ENCODE peak calls at places on chromosomes 6 and 20, in eight cellular contexts. R, H, Z, S, C, G, J and D are unnamed samples.
A peak's percentile ranks its signal among the peaks of the same experiment; 100 is the strongest.

GRCh38 chr6:31202259-31203166 is 32.0 kb upstream of the POU5F1 start:
- DNase-seq in C (no peak), H (no peak), G (no peak), S (no peak), Z (no peak), R (no peak), J (no peak), D (no peak)

GRCh38 chr6:143647191-143647590 is 30.6 kb upstream of the PHACTR2 start:
- DNase-seq in H (no peak), Z (no peak), G (no peak), S (no peak), J (no peak), R (no peak), C (no peak), D (no peak)

GRCh38 chr6:36139431-36139830 is 9.1 kb downstream of the MAPK13 start:
- DNase-seq in C (no peak), G (no peak), R (no peak), J (no peak), Z (no peak), H (no peak), S (no peak), D (no peak)

GRCh38 chr6:33620584-33621395 is at the start of gene ITPR3:
- DNase-seq in G (peak; percentile 33), H (peak; percentile 63), Z (peak; percentile 87), S (peak; percentile 71), C (no peak), J (no peak), R (no peak), D (no peak)

GRCh38 chr6:76342611-76343160 is 270.2 kb upstream of the IMPG1 start:
- DNase-seq in S (no peak), G (no peak), J (no peak), Z (no peak), R (no peak), H (no peak), C (no peak), D (no peak)

GRCh38 chr20:51802170-51802745 is at the start of gene SALL4:
- DNase-seq in J (no peak), R (no peak), C (no peak), H (no peak), S (no peak), G (no peak), Z (no peak), D (no peak)

GRCh38 chr20:38156888-38157634 is 8.0 kb downstream of the TGM2 start:
- DNase-seq in S (no peak), R (peak; percentile 69), C (no peak), H (no peak), G (no peak), Z (no peak), J (no peak), D (no peak)

GRCh38 chr6:9532621-9533557 is 882.0 kb downstream of the TFAP2A start:
- DNase-seq in Z (no peak), R (no peak), H (no peak), G (no peak), S (peak; percentile 27), J (no peak), C (no peak), D (no peak)

GRCh38 chr6:18062733-18063132 is 59.7 kb downstream of the NHLRC1 start:
- DNase-seq in S (no peak), J (no peak), H (no peak), Z (no peak), R (no peak), C (no peak), G (no peak), D (no peak)

GRCh38 chr6:21664263-21665081 is 70.9 kb downstream of the SOX4 start:
- DNase-seq in C (peak; percentile 62), S (peak; percentile 8), Z (peak; percentile 72), G (no peak), R (no peak), J (no peak), H (peak; percentile 52), D (no peak)

GRCh38 chr6:143941852-143942627 is 66.0 kb downstream of the PLAGL1 start:
- DNase-seq in H (peak; percentile 53), C (no peak), G (peak; percentile 24), R (no peak), Z (peak; percentile 84), J (no peak), S (peak; percentile 66), D (no peak)

GRCh38 chr20:62051166-62051900 is 14.3 kb downstream of the TAF4 start:
- DNase-seq in Z (peak; percentile 63), G (no peak), H (no peak), J (no peak), S (no peak), C (no peak), R (no peak), D (no peak)

GRCh38 chr6:62891065-62891647 is 320.1 kb upstream of the FKBP1C start:
- DNase-seq in C (no peak), S (peak; percentile 1), R (no peak), H (no peak), Z (no peak), J (no peak), G (no peak), D (no peak)

GRCh38 chr6:47434372-47435253 is 43.0 kb upstream of the CD2AP start:
- DNase-seq in C (no peak), G (no peak), H (no peak), S (no peak), R (no peak), Z (no peak), J (no peak), D (no peak)

GRCh38 chr6:34362909-34363713 is 29.4 kb downstream of the NUDT3 start:
- DNase-seq in H (no peak), G (no peak), Z (no peak), C (no peak), J (no peak), S (no peak), R (no peak), D (no peak)

GRCh38 chr6:24779416-24779815 is 4.7 kb downstream of the GMNN start:
- DNase-seq in R (no peak), C (no peak), J (no peak), Z (no peak), G (no peak), H (no peak), S (no peak), D (no peak)

GRCh38 chr20:38226553-38226952 is 34.0 kb downstream of the KIAA1755 start:
- DNase-seq in H (peak; percentile 5), C (no peak), R (no peak), S (no peak), J (no peak), Z (peak; percentile 1), G (no peak), D (no peak)

GRCh38 chr6:105994522-105995402 is 91.4 kb upstream of the PRDM1 start:
- DNase-seq in S (peak; percentile 79), G (peak; percentile 61), R (no peak), J (no peak), Z (peak; percentile 83), H (peak; percentile 71), C (peak; percentile 49), D (no peak)

GRCh38 chr6:6221829-6222535 is 98.5 kb downstream of the F13A1 start:
- DNase-seq in H (no peak), S (no peak), R (no peak), J (no peak), G (no peak), Z (no peak), C (no peak), D (no peak)

GRCh38 chr6:41637179-41638001 is 878 bp upstream of the MDFI start:
- DNase-seq in R (no peak), Z (no peak), C (peak; percentile 30), G (no peak), S (no peak), J (no peak), H (no peak), D (no peak)
- H3K4me3 ChIP-seq in R (peak overlapping the region; percentile 65), Z (peak overlapping the region; percentile 56), C (peak overlapping the region; percentile 38), G (peak overlapping the region; percentile 54), S (no peak overlapping the region), J (no peak overlapping the region), H (peak overlapping the region; percentile 36), D (peak overlapping the region; percentile 37)

DNA sequence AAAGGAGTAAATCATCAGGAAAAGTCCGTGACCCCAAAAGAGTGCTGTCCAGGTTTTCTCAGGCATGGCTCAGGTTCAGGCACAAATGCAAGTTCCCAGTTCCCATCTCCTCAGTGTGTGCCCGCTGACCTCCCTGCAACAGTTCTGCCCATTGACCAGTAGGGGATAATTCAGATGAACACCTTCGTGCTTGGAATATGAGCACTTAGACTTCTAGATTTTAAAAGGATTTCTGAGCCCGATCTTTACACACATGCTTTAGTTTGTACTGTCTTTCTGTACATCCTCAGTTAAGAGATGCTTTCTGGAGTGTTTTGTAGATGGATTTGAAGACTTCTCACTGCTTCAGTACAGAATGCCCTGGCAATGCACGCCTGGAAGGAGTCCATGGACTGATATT is 239.7 kb upstream of the PLCB4 start:
- DNase-seq in H (no peak), S (peak; percentile 16), Z (no peak), C (no peak), J (no peak), R (no peak), G (no peak), D (no peak)
- TF ChIP-seq CTCF in H (no peak), S (peak; percentile 36), Z (peak; percentile 16), C (no peak), J (peak; percentile 31), R (no peak), G (no peak), D (peak; percentile 54)

GRCh38 chr20:34706022-34706875 is 2.1 kb downstream of the TP53INP2 start:
- DNase-seq in Z (no peak), H (no peak), S (no peak), C (no peak), G (no peak), J (no peak), R (no peak), D (no peak)
- H3K4me3 ChIP-seq in Z (peak overlapping the region; percentile 72), H (no peak overlapping the region), S (no peak overlapping the region), C (no peak overlapping the region), G (no peak overlapping the region), J (no peak overlapping the region), R (no peak overlapping the region), D (peak overlapping the region; percentile 79)

GRCh38 chr6:12939314-12939713 is 222.7 kb downstream of the PHACTR1 start:
- DNase-seq in R (no peak), S (no peak), G (no peak), H (no peak), J (no peak), C (no peak), Z (no peak), D (no peak)

GRCh38 chr6:12935637-12936036 is 219.1 kb downstream of the PHACTR1 start:
- DNase-seq in J (no peak), C (no peak), G (no peak), R (no peak), S (no peak), Z (no peak), H (no peak), D (no peak)

GRCh38 chr6:12937971-12938370 is 221.4 kb downstream of the PHACTR1 start:
- DNase-seq in G (no peak), H (no peak), C (no peak), S (no peak), R (no peak), Z (no peak), J (no peak), D (peak; percentile 47)

GRCh38 chr6:12943549-12943948 is 227.0 kb downstream of the PHACTR1 start:
- DNase-seq in G (no peak), H (no peak), R (no peak), C (no peak), Z (no peak), J (no peak), S (no peak), D (no peak)

DNA sequence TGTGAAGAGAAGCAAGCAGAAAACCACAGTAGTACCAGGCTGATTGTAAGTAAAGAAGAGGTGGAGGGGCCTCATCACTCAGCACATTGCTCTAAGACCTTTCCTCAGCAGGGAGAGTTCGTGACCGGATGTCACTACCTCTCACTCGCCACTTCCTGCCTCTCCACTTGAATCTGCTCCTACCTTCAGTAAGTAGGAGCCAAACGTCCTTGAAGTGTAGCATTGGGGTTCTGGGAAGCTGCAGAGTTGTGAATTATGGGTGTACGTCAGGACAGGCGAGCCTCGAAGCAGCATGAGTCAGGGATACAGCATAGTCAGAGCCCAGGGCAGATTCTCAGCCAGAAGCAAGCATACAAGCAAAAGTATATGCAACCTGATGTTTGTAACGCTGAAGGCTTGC is 224.9 kb downstream of the PHACTR1 start:
- DNase-seq in H (no peak), R (no peak), S (peak; percentile 63), Z (no peak), G (no peak), J (no peak), C (no peak), D (no peak)
- TF ChIP-seq CTCF in H (no peak), R (no peak), S (no peak), Z (no peak), G (no peak), J (no peak), C (no peak), D (no peak)